ENCODE peak calls at places on chromosomes 2 and 18, in six cellular contexts. One of them, this sample, is unnamed.
A peak's percentile ranks its signal among the peaks of the same experiment; 100 is the strongest.

GRCh38 chr2:207883002-207883780 is 113.5 kb upstream of the FZD5 start:
- DNase-seq in fibroblast of lung: no peak
- DNase-seq in H9: no peak
- DNase-seq in HCT116: no peak
- DNase-seq in neural progenitor cell: no peak
- DNase-seq in K562: no peak
- DNase-seq in this sample: no peak

GRCh38 chr2:231378028-231378722 is 17.3 kb upstream of the B3GNT7 start:
- DNase-seq in fibroblast of lung: no peak
- DNase-seq in HCT116: no peak
- DNase-seq in H9: peak; percentile 53
- DNase-seq in K562: no peak
- DNase-seq in neural progenitor cell: no peak
- DNase-seq in this sample: no peak

GRCh38 chr2:989766-990467 is 39.3 kb downstream of the SNTG2 start:
- DNase-seq in fibroblast of lung: no peak
- DNase-seq in neural progenitor cell: no peak
- DNase-seq in H9: no peak
- DNase-seq in HCT116: no peak
- DNase-seq in K562: no peak
- DNase-seq in this sample: peak; percentile 57

GRCh38 chr2:1632006-1632348 is 112.3 kb downstream of the PXDN start:
- DNase-seq in neural progenitor cell: no peak
- DNase-seq in K562: no peak
- DNase-seq in fibroblast of lung: peak; percentile 45
- DNase-seq in HCT116: no peak
- DNase-seq in H9: no peak
- DNase-seq in this sample: no peak

GRCh38 chr18:23126352-23127056 is 8.8 kb upstream of the CABLES1 start:
- DNase-seq in K562: no peak
- DNase-seq in fibroblast of lung: no peak
- DNase-seq in H9: no peak
- DNase-seq in HCT116: no peak
- DNase-seq in neural progenitor cell: no peak
- DNase-seq in this sample: no peak

GRCh38 chr2:68643011-68643873 is at the start of gene PROKR1:
- DNase-seq in K562: peak; percentile 55
- DNase-seq in neural progenitor cell: peak; percentile 89
- DNase-seq in HCT116: no peak
- DNase-seq in H9: peak; percentile 65
- DNase-seq in fibroblast of lung: no peak
- DNase-seq in this sample: peak; percentile 88

GRCh38 chr2:163123526-163123925 is 285.0 kb upstream of the KCNH7 start:
- DNase-seq in H9: no peak
- DNase-seq in HCT116: no peak
- DNase-seq in neural progenitor cell: no peak
- DNase-seq in fibroblast of lung: no peak
- DNase-seq in K562: no peak
- DNase-seq in this sample: no peak

GRCh38 chr2:10448646-10449480 is 736 bp upstream of the ODC1 start:
- DNase-seq in K562: peak; percentile 67
- DNase-seq in HCT116: peak; percentile 77
- DNase-seq in neural progenitor cell: peak; percentile 96
- DNase-seq in H9: peak; percentile 92
- DNase-seq in fibroblast of lung: peak; percentile 86
- DNase-seq in this sample: peak; percentile 95

GRCh38 chr2:235195921-235196320 is 244.1 kb downstream of the SH3BP4 start:
- DNase-seq in H9: no peak
- DNase-seq in neural progenitor cell: no peak
- DNase-seq in K562: no peak
- DNase-seq in fibroblast of lung: no peak
- DNase-seq in HCT116: no peak
- DNase-seq in this sample: no peak

GRCh38 chr2:233700028-233700635 is 7.4 kb downstream of the UGT1A6 start:
- DNase-seq in HCT116: no peak
- DNase-seq in neural progenitor cell: peak; percentile 85
- DNase-seq in H9: no peak
- DNase-seq in fibroblast of lung: peak; percentile 34
- DNase-seq in K562: no peak
- DNase-seq in this sample: no peak

GRCh38 chr2:39728941-39729351 is 50.1 kb downstream of the THUMPD2 start:
- DNase-seq in K562: peak; percentile 50
- DNase-seq in HCT116: peak; percentile 2
- DNase-seq in fibroblast of lung: peak; percentile 42
- DNase-seq in neural progenitor cell: peak; percentile 70
- DNase-seq in H9: peak; percentile 52
- DNase-seq in this sample: peak; percentile 73

GRCh38 chr18:74351354-74351753 is 35.7 kb downstream of the C18orf63 start:
- DNase-seq in neural progenitor cell: no peak
- DNase-seq in HCT116: no peak
- DNase-seq in K562: no peak
- DNase-seq in fibroblast of lung: peak; percentile 35
- DNase-seq in H9: no peak
- DNase-seq in this sample: no peak

GRCh38 chr2:74457129-74457548 is 1.1 kb upstream of the WBP1 start:
- DNase-seq in neural progenitor cell: no peak
- DNase-seq in H9: no peak
- DNase-seq in K562: no peak
- DNase-seq in fibroblast of lung: peak; percentile 22
- DNase-seq in HCT116: no peak
- DNase-seq in this sample: no peak

GRCh38 chr2:104025296-104025695 is 828.6 kb upstream of the POU3F3 start:
- DNase-seq in fibroblast of lung: no peak
- DNase-seq in H9: no peak
- DNase-seq in HCT116: no peak
- DNase-seq in K562: no peak
- DNase-seq in neural progenitor cell: no peak
- DNase-seq in this sample: no peak

GRCh38 chr2:135473567-135473966 is 57.5 kb downstream of the ZRANB3 start:
- DNase-seq in fibroblast of lung: peak; percentile 14
- DNase-seq in neural progenitor cell: no peak
- DNase-seq in H9: no peak
- DNase-seq in HCT116: no peak
- DNase-seq in K562: peak; percentile 17
- DNase-seq in this sample: peak; percentile 51

GRCh38 chr18:44835555-44836156 is 155.0 kb downstream of the SETBP1 start:
- DNase-seq in K562: no peak
- DNase-seq in fibroblast of lung: no peak
- DNase-seq in neural progenitor cell: peak; percentile 31
- DNase-seq in HCT116: no peak
- DNase-seq in H9: no peak
- DNase-seq in this sample: no peak

GRCh38 chr18:77084757-77085035 is 47.9 kb downstream of the MBP start:
- DNase-seq in H9: no peak
- DNase-seq in neural progenitor cell: no peak
- DNase-seq in K562: no peak
- DNase-seq in HCT116: no peak
- DNase-seq in fibroblast of lung: no peak
- DNase-seq in this sample: no peak

GRCh38 chr2:21467910-21468309 is 344.1 kb downstream of the TDRD15 start:
- DNase-seq in neural progenitor cell: no peak
- DNase-seq in HCT116: no peak
- DNase-seq in H9: no peak
- DNase-seq in K562: no peak
- DNase-seq in fibroblast of lung: no peak
- DNase-seq in this sample: no peak

DNA sequence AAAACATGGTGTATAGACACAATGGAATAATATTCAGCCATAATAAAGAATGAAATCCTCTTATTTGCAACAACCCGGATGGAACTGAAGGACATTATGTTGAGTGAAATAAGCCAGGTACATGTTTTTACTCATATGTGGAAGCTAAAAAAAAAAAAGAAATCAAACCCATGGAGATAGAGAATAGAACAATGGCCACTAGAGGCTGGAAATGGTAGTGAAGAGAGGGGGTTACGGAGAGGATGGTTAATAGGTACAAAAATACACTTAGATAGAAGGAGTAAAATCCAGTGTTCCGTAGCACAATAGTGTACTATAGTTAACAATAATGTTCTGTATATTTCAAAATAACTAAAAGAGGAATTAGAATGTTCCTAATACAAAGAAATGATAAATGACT is 12.8 kb upstream of the KIAA2012 start:
- DNase-seq in H9: no peak
- DNase-seq in K562: peak; percentile 23
- DNase-seq in fibroblast of lung: no peak
- DNase-seq in neural progenitor cell: no peak
- DNase-seq in HCT116: no peak
- DNase-seq in this sample: no peak
- TF ChIP-seq CTCF in H9: peak; percentile 68
- TF ChIP-seq CTCF in K562: no peak
- TF ChIP-seq CTCF in fibroblast of lung: peak; percentile 38
- TF ChIP-seq CTCF in neural progenitor cell: peak; percentile 51
- TF ChIP-seq CTCF in HCT116: peak; percentile 53
- TF ChIP-seq CTCF in this sample: peak; percentile 78

DNA sequence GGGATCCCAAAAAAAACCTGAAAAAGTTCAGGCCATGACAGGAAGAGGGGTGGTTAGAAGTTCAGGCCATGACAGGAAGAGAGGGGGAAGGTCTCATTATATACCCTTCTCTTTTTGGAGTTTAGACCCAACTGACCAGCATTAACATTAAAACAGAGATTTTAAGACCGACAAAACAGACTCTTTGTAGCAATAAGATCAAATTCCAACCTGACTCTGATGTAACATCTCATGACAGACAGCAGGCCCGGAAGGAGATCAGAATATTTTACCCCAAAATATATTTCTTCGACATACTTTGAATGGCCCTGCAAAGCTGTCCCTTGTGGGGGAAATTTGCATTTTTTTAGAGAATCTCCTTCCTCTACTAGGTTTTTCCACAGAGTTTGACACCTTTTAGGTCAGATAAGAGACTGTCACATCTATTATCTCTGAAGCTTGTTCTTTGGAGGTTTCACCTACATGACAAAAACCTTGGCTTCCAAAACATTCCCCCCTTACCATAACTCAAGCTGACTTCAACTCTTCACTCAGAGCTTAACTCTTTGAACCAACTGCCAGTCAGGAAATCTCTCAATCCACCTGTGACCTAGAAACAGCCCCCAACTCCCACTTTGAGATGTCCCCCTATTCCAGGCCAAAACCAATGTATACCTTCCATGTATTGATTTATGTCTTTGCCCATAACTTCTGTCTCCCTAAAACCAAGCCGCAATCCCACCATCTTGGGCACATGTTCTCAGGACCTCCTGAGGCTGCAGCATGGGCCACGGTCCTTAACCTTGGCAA is 51.0 kb upstream of the B3GNT2 start:
- DNase-seq in fibroblast of lung: no peak
- DNase-seq in HCT116: no peak
- DNase-seq in H9: no peak
- DNase-seq in neural progenitor cell: no peak
- DNase-seq in K562: no peak
- DNase-seq in this sample: no peak
- H3K4me1 ChIP-seq in fibroblast of lung: no peaks in the 10 kb centered on the region
- H3K4me1 ChIP-seq in HCT116: peaks cover 6% of the 10 kb centered on the region
- H3K4me1 ChIP-seq in H9: peaks cover 2% of the 10 kb centered on the region
- H3K4me1 ChIP-seq in neural progenitor cell: no peaks in the 10 kb centered on the region
- H3K4me1 ChIP-seq in K562: peaks cover 7% of the 10 kb centered on the region
- H3K4me1 ChIP-seq in this sample: peaks cover 2% of the 10 kb centered on the region

GRCh38 chr2:111030271-111030891 is 90.3 kb upstream of the BCL2L11 start:
- DNase-seq in K562: no peak
- DNase-seq in HCT116: no peak
- DNase-seq in fibroblast of lung: no peak
- DNase-seq in neural progenitor cell: no peak
- DNase-seq in H9: no peak
- DNase-seq in this sample: peak; percentile 42
- H3K9ac ChIP-seq in K562: no peak overlapping the region
- H3K9ac ChIP-seq in HCT116: no peak overlapping the region
- H3K9ac ChIP-seq in fibroblast of lung: no peak overlapping the region
- H3K9ac ChIP-seq in neural progenitor cell: no peak overlapping the region
- H3K9ac ChIP-seq in H9: no peak overlapping the region
- H3K9ac ChIP-seq in this sample: no peak overlapping the region

GRCh38 chr2:201275991-201276390 is 15.7 kb downstream of the CASP8 start:
- DNase-seq in HCT116: no peak
- DNase-seq in H9: peak; percentile 71
- DNase-seq in fibroblast of lung: no peak
- DNase-seq in neural progenitor cell: peak; percentile 52
- DNase-seq in K562: no peak
- DNase-seq in this sample: peak; percentile 82
- TF ChIP-seq CTCF in HCT116: peak; percentile 17
- TF ChIP-seq CTCF in H9: peak; percentile 72
- TF ChIP-seq CTCF in fibroblast of lung: peak; percentile 12
- TF ChIP-seq CTCF in neural progenitor cell: peak; percentile 45
- TF ChIP-seq CTCF in K562: peak; percentile 6
- TF ChIP-seq CTCF in this sample: peak; percentile 77

DNA sequence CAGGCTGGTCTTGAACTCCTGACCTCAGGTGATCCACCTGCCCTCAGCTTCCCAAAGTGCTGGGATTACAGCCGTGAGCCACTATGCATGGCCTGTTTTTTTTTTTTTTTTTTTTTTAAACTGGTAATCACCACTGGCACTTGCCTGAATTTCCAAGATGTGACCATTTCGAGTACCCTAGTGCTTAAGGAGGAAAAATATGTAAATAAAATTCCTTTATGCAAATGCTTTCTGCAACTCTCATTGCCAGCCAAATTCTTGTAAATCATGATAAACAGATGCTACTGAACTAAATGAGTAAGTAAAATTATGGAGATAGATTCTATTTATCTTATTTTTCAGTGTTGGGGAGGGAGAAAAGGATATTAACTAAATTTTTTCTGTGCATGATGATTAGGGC is 18.6 kb downstream of the CDCA7 start:
- DNase-seq in K562: no peak
- DNase-seq in HCT116: no peak
- DNase-seq in neural progenitor cell: no peak
- DNase-seq in fibroblast of lung: no peak
- DNase-seq in H9: no peak
- DNase-seq in this sample: no peak
- H3K4me1 ChIP-seq in K562: no peaks in the 10 kb centered on the region
- H3K4me1 ChIP-seq in HCT116: no peaks in the 10 kb centered on the region
- H3K4me1 ChIP-seq in neural progenitor cell: no peaks in the 10 kb centered on the region
- H3K4me1 ChIP-seq in fibroblast of lung: no peaks in the 10 kb centered on the region
- H3K4me1 ChIP-seq in H9: no peaks in the 10 kb centered on the region
- H3K4me1 ChIP-seq in this sample: no peaks in the 10 kb centered on the region

DNA sequence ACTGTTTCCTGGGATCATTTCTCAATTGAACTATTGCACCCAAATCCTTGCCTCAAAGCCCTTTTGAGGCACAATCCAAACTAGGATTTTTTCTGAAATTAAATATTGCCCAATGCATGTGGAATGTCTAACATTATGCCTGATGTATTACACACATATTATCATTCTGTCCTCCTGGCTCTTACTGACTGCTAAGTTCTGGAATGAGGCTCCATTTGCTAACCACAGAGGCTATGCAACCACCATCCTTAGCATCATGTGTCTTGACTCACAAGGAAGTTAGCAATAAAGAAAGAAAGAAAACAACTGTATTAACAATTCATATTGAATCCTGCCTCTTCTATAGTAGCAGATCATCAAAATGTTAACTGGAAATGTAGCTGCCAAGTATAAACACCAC is 1142.7 kb downstream of the CNTNAP5 start:
- DNase-seq in HCT116: no peak
- DNase-seq in fibroblast of lung: peak; percentile 91
- DNase-seq in neural progenitor cell: no peak
- DNase-seq in K562: no peak
- DNase-seq in H9: no peak
- DNase-seq in this sample: no peak
- H3K9ac ChIP-seq in HCT116: no peak overlapping the region
- H3K9ac ChIP-seq in fibroblast of lung: no peak overlapping the region
- H3K9ac ChIP-seq in neural progenitor cell: no peak overlapping the region
- H3K9ac ChIP-seq in K562: no peak overlapping the region
- H3K9ac ChIP-seq in H9: no peak overlapping the region
- H3K9ac ChIP-seq in this sample: no peak overlapping the region

GRCh38 chr2:170845343-170845742 is 28.7 kb downstream of the GAD1 start:
- DNase-seq in K562: peak; percentile 41
- DNase-seq in fibroblast of lung: no peak
- DNase-seq in HCT116: peak; percentile 10
- DNase-seq in neural progenitor cell: peak; percentile 55
- DNase-seq in H9: peak; percentile 75
- DNase-seq in this sample: peak; percentile 86
- TF ChIP-seq CTCF in K562: peak; percentile 58
- TF ChIP-seq CTCF in fibroblast of lung: no peak
- TF ChIP-seq CTCF in HCT116: peak; percentile 56
- TF ChIP-seq CTCF in neural progenitor cell: peak; percentile 58
- TF ChIP-seq CTCF in H9: peak; percentile 72
- TF ChIP-seq CTCF in this sample: peak; percentile 68